ENCODE peak calls at places on chromosome 20, in nine cellular contexts. One of them, this sample, is unnamed.

GRCh38 chr20:54573838-54574237 is 98.4 kb downstream of the DOK5 start:
- DNase-seq in breast epithelium: no peak
- DNase-seq in stomach: no peak
- DNase-seq in AG04450: no peak
- DNase-seq in kidney: no peak
- DNase-seq in esophagus squamous epithelium: no peak
- DNase-seq in HFF-Myc: no peak
- DNase-seq in AG09309: no peak
- DNase-seq in brain microvascular endothelial cell: no peak
- DNase-seq in this sample: no peak

GRCh38 chr20:37566590-37567330 is 39.1 kb upstream of the BLCAP start:
- DNase-seq in brain microvascular endothelial cell: no peak
- DNase-seq in esophagus squamous epithelium: no peak
- DNase-seq in HFF-Myc: no peak
- DNase-seq in AG09309: no peak
- DNase-seq in kidney: no peak
- DNase-seq in stomach: no peak
- DNase-seq in AG04450: no peak
- DNase-seq in breast epithelium: no peak
- DNase-seq in this sample: no peak

GRCh38 chr20:54197621-54198604 is 10.0 kb upstream of the PFDN4 start:
- DNase-seq in kidney: no peak
- DNase-seq in brain microvascular endothelial cell: peak
- DNase-seq in AG04450: no peak
- DNase-seq in esophagus squamous epithelium: no peak
- DNase-seq in breast epithelium: no peak
- DNase-seq in stomach: no peak
- DNase-seq in AG09309: peak
- DNase-seq in HFF-Myc: peak
- DNase-seq in this sample: peak

GRCh38 chr20:57277398-57278105 is 11.1 kb upstream of the BMP7 start:
- DNase-seq in HFF-Myc: no peak
- DNase-seq in AG04450: no peak
- DNase-seq in esophagus squamous epithelium: no peak
- DNase-seq in stomach: no peak
- DNase-seq in kidney: peak
- DNase-seq in breast epithelium: no peak
- DNase-seq in brain microvascular endothelial cell: no peak
- DNase-seq in AG09309: no peak
- DNase-seq in this sample: no peak

GRCh38 chr20:57810511-57811372 is 100.9 kb upstream of the PMEPA1 start:
- DNase-seq in esophagus squamous epithelium: no peak
- DNase-seq in AG09309: no peak
- DNase-seq in breast epithelium: no peak
- DNase-seq in stomach: no peak
- DNase-seq in AG04450: no peak
- DNase-seq in HFF-Myc: no peak
- DNase-seq in brain microvascular endothelial cell: no peak
- DNase-seq in kidney: peak
- DNase-seq in this sample: peak

GRCh38 chr20:15763344-15763743 is 809.9 kb downstream of the KIF16B start:
- DNase-seq in stomach: no peak
- DNase-seq in HFF-Myc: no peak
- DNase-seq in kidney: no peak
- DNase-seq in AG09309: no peak
- DNase-seq in breast epithelium: no peak
- DNase-seq in AG04450: no peak
- DNase-seq in brain microvascular endothelial cell: peak
- DNase-seq in esophagus squamous epithelium: no peak
- DNase-seq in this sample: no peak

GRCh38 chr20:35739294-35740163 is 2.5 kb downstream of the RBM39 start:
- DNase-seq in breast epithelium: no peak
- DNase-seq in esophagus squamous epithelium: no peak
- DNase-seq in AG09309: peak
- DNase-seq in AG04450: no peak
- DNase-seq in stomach: no peak
- DNase-seq in HFF-Myc: no peak
- DNase-seq in kidney: no peak
- DNase-seq in brain microvascular endothelial cell: no peak
- DNase-seq in this sample: peak

GRCh38 chr20:32609371-32609773 is 24.2 kb upstream of the NOL4L start:
- DNase-seq in AG04450: no peak
- DNase-seq in kidney: no peak
- DNase-seq in esophagus squamous epithelium: no peak
- DNase-seq in HFF-Myc: no peak
- DNase-seq in stomach: no peak
- DNase-seq in breast epithelium: no peak
- DNase-seq in brain microvascular endothelial cell: no peak
- DNase-seq in AG09309: no peak
- DNase-seq in this sample: no peak

GRCh38 chr20:21105429-21106170 is 558 bp downstream of the LINC00237 start:
- DNase-seq in brain microvascular endothelial cell: no peak
- DNase-seq in AG04450: no peak
- DNase-seq in kidney: peak
- DNase-seq in HFF-Myc: no peak
- DNase-seq in stomach: no peak
- DNase-seq in breast epithelium: no peak
- DNase-seq in esophagus squamous epithelium: no peak
- DNase-seq in AG09309: no peak
- DNase-seq in this sample: no peak

GRCh38 chr20:38927902-38928578 is 1.8 kb downstream of the FAM83D start:
- DNase-seq in AG09309: no peak
- DNase-seq in esophagus squamous epithelium: no peak
- DNase-seq in brain microvascular endothelial cell: no peak
- DNase-seq in stomach: no peak
- DNase-seq in HFF-Myc: no peak
- DNase-seq in kidney: no peak
- DNase-seq in AG04450: no peak
- DNase-seq in breast epithelium: no peak
- DNase-seq in this sample: peak

GRCh38 chr20:48682529-48683385 is 145.0 kb downstream of the PREX1 start:
- DNase-seq in HFF-Myc: peak
- DNase-seq in brain microvascular endothelial cell: peak
- DNase-seq in kidney: peak
- DNase-seq in AG04450: peak
- DNase-seq in esophagus squamous epithelium: no peak
- DNase-seq in stomach: peak
- DNase-seq in breast epithelium: peak
- DNase-seq in AG09309: peak
- DNase-seq in this sample: peak

GRCh38 chr20:2314759-2315439 is 19.1 kb downstream of the TGM3 start:
- DNase-seq in AG09309: peak
- DNase-seq in stomach: no peak
- DNase-seq in HFF-Myc: peak
- DNase-seq in kidney: no peak
- DNase-seq in brain microvascular endothelial cell: no peak
- DNase-seq in esophagus squamous epithelium: no peak
- DNase-seq in breast epithelium: no peak
- DNase-seq in AG04450: no peak
- DNase-seq in this sample: no peak

GRCh38 chr20:36472656-36473071 is 68.7 kb upstream of the MYL9 start:
- DNase-seq in esophagus squamous epithelium: no peak
- DNase-seq in stomach: peak
- DNase-seq in HFF-Myc: no peak
- DNase-seq in AG04450: no peak
- DNase-seq in kidney: peak
- DNase-seq in AG09309: no peak
- DNase-seq in brain microvascular endothelial cell: no peak
- DNase-seq in breast epithelium: peak
- DNase-seq in this sample: peak

GRCh38 chr20:47164076-47164634 is 192.3 kb downstream of the ZMYND8 start:
- DNase-seq in HFF-Myc: no peak
- DNase-seq in breast epithelium: no peak
- DNase-seq in AG04450: no peak
- DNase-seq in esophagus squamous epithelium: no peak
- DNase-seq in kidney: no peak
- DNase-seq in stomach: no peak
- DNase-seq in AG09309: no peak
- DNase-seq in brain microvascular endothelial cell: no peak
- DNase-seq in this sample: no peak

DNA sequence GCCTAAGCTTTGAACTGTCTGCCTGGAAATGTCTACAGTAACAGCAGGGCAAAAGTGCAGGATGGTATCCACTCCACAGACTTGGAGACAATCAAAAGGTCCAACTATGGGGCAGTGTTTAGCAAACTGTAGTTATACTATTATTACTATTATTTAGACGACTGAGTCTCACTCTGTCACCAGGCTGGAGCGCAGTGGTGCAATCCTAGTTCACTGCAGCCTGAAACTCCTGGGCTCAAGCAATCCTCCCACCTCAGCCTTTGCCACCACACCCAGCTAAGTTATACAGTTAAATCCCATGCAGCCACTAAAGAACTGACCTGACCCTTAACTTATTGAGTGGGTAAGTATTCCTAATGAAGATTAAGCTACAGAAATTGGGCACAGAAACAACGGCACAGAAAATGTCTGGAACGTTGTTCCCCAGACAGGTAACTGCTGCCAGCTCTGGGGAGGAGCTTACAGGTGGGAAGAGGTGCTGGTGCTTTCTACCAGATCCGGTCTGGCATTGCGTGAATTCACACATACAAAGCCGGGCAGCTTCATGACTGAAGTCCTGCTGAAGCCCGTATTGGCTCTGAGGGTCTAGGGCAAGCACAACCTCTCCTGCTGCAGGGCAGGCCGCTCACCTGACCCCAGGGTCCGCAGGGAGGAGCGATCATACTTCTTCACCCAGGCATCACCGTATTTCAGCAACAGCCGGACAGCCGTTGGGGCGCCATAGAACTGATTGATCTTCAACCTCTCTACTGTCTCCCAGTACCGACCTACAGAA is 27.0 kb upstream of the APMAP start:
- DNase-seq in brain microvascular endothelial cell: no peak
- DNase-seq in AG09309: no peak
- DNase-seq in esophagus squamous epithelium: no peak
- DNase-seq in HFF-Myc: no peak
- DNase-seq in breast epithelium: peak
- DNase-seq in kidney: peak
- DNase-seq in AG04450: no peak
- DNase-seq in stomach: peak
- DNase-seq in this sample: no peak
- TF ChIP-seq CTCF in brain microvascular endothelial cell: no peak
- TF ChIP-seq CTCF in AG09309: no peak
- TF ChIP-seq CTCF in esophagus squamous epithelium: no peak
- TF ChIP-seq CTCF in HFF-Myc: no peak
- TF ChIP-seq CTCF in breast epithelium: no peak
- TF ChIP-seq CTCF in kidney: no peak
- TF ChIP-seq CTCF in AG04450: no peak
- TF ChIP-seq CTCF in stomach: no peak
- TF ChIP-seq CTCF in this sample: no peak

DNA sequence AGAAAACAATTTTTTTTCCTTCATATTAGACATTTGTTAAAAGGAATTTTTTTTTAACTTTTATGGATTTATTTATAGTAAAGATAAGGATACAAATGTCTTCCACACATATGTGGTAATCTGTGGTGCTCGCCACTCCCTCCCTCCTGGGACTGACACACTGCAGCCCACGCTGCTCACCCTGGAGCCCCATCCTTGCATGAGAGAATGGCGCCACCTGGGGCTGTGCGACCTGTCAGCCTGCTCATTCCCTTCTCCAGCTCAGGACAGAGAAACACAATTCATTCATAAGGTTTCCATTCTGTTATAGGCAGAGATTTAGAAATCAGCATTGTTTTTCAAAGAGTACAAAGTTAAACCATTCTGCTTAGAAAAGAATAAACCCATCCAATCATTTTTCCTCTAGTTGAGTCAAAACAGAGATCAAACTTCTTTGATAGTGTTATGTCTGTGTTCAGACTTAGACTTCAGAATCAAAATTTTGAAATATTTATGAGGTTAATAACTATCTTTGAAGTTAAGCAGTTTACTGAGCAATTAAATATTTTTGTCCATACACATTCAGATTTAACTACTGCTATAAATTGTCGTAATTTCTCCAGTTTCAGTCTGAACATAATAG is 42.8 kb upstream of the DYNLRB1 start:
- DNase-seq in AG09309: peak
- DNase-seq in brain microvascular endothelial cell: peak
- DNase-seq in esophagus squamous epithelium: no peak
- DNase-seq in AG04450: no peak
- DNase-seq in HFF-Myc: peak
- DNase-seq in stomach: no peak
- DNase-seq in breast epithelium: no peak
- DNase-seq in kidney: no peak
- DNase-seq in this sample: peak
- TF ChIP-seq CTCF in AG09309: peak
- TF ChIP-seq CTCF in brain microvascular endothelial cell: peak
- TF ChIP-seq CTCF in esophagus squamous epithelium: no peak
- TF ChIP-seq CTCF in AG04450: peak
- TF ChIP-seq CTCF in HFF-Myc: peak
- TF ChIP-seq CTCF in stomach: no peak
- TF ChIP-seq CTCF in breast epithelium: no peak
- TF ChIP-seq CTCF in kidney: no peak
- TF ChIP-seq CTCF in this sample: peak

GRCh38 chr20:50219520-50220086 is 29.0 kb downstream of the CEBPB start:
- DNase-seq in kidney: no peak
- DNase-seq in HFF-Myc: no peak
- DNase-seq in AG09309: no peak
- DNase-seq in esophagus squamous epithelium: no peak
- DNase-seq in stomach: no peak
- DNase-seq in brain microvascular endothelial cell: no peak
- DNase-seq in AG04450: no peak
- DNase-seq in breast epithelium: no peak
- DNase-seq in this sample: no peak

GRCh38 chr20:50221501-50222323 is 31.1 kb downstream of the CEBPB start:
- DNase-seq in brain microvascular endothelial cell: no peak
- DNase-seq in HFF-Myc: no peak
- DNase-seq in AG09309: peak
- DNase-seq in kidney: peak
- DNase-seq in esophagus squamous epithelium: no peak
- DNase-seq in AG04450: no peak
- DNase-seq in breast epithelium: no peak
- DNase-seq in stomach: no peak
- DNase-seq in this sample: peak

GRCh38 chr20:50220894-50221266 is 30.2 kb downstream of the CEBPB start:
- DNase-seq in breast epithelium: no peak
- DNase-seq in stomach: no peak
- DNase-seq in AG09309: no peak
- DNase-seq in AG04450: no peak
- DNase-seq in esophagus squamous epithelium: no peak
- DNase-seq in kidney: no peak
- DNase-seq in HFF-Myc: no peak
- DNase-seq in brain microvascular endothelial cell: no peak
- DNase-seq in this sample: no peak

GRCh38 chr20:50218987-50219435 is 28.4 kb downstream of the CEBPB start:
- DNase-seq in kidney: peak
- DNase-seq in AG04450: no peak
- DNase-seq in stomach: no peak
- DNase-seq in AG09309: no peak
- DNase-seq in esophagus squamous epithelium: no peak
- DNase-seq in HFF-Myc: no peak
- DNase-seq in brain microvascular endothelial cell: no peak
- DNase-seq in breast epithelium: no peak
- DNase-seq in this sample: no peak

GRCh38 chr20:50220093-50220893 is 29.7 kb downstream of the CEBPB start:
- DNase-seq in stomach: no peak
- DNase-seq in AG04450: no peak
- DNase-seq in esophagus squamous epithelium: no peak
- DNase-seq in AG09309: no peak
- DNase-seq in HFF-Myc: no peak
- DNase-seq in kidney: peak
- DNase-seq in breast epithelium: no peak
- DNase-seq in brain microvascular endothelial cell: no peak
- DNase-seq in this sample: no peak
- TF ChIP-seq CTCF in stomach: no peak
- TF ChIP-seq CTCF in AG04450: no peak
- TF ChIP-seq CTCF in esophagus squamous epithelium: no peak
- TF ChIP-seq CTCF in AG09309: no peak
- TF ChIP-seq CTCF in HFF-Myc: no peak
- TF ChIP-seq CTCF in kidney: no peak
- TF ChIP-seq CTCF in breast epithelium: no peak
- TF ChIP-seq CTCF in brain microvascular endothelial cell: no peak
- TF ChIP-seq CTCF in this sample: no peak

GRCh38 chr20:45470939-45471338 is 1.4 kb downstream of the WFDC2 start:
- DNase-seq in kidney: no peak
- DNase-seq in HFF-Myc: no peak
- DNase-seq in stomach: no peak
- DNase-seq in AG04450: no peak
- DNase-seq in brain microvascular endothelial cell: no peak
- DNase-seq in breast epithelium: no peak
- DNase-seq in AG09309: no peak
- DNase-seq in esophagus squamous epithelium: no peak
- DNase-seq in this sample: no peak
- TF ChIP-seq CTCF in kidney: no peak
- TF ChIP-seq CTCF in HFF-Myc: peak
- TF ChIP-seq CTCF in stomach: no peak
- TF ChIP-seq CTCF in AG04450: peak
- TF ChIP-seq CTCF in brain microvascular endothelial cell: peak
- TF ChIP-seq CTCF in breast epithelium: no peak
- TF ChIP-seq CTCF in AG09309: no peak
- TF ChIP-seq CTCF in esophagus squamous epithelium: no peak
- TF ChIP-seq CTCF in this sample: no peak